ENCODE peak calls at places on chromosomes 1 and 21, in nine cellular contexts. O, A, W, G, I, V, Z, N and Q are unnamed samples. For H3K4me1, the result is how much of the 10 kb centered on the place peaks cover.

GRCh38 chr1:20689645-20690056 is 28.2 kb downstream of the KIF17 start:
- DNase-seq in O (no peak), A (no peak), W (no peak), G (no peak), I (no peak), V (no peak), Z (no peak), N (no peak), Q (no peak)

GRCh38 chr1:219365435-219365834 is 191.8 kb downstream of the LYPLAL1 start:
- DNase-seq in O (no peak), A (no peak), W (no peak), G (no peak), I (no peak), V (no peak), Z (no peak), N (no peak), Q (no peak)

GRCh38 chr1:60679524-60679923 is 402.8 kb upstream of the NFIA start:
- DNase-seq in O (no peak), A (no peak), W (no peak), G (no peak), I (no peak), V (no peak), Z (no peak), N (no peak), Q (no peak)

GRCh38 chr21:45950740-45951515 is 30.6 kb upstream of the COL6A1 start:
- DNase-seq in O (peak), A (peak), W (peak), G (no peak), I (peak), V (no peak), Z (peak), N (peak), Q (peak)

GRCh38 chr1:51516639-51517158 is 2.4 kb downstream of the EPS15 start:
- DNase-seq in O (no peak), A (no peak), W (no peak), G (no peak), I (no peak), V (no peak), Z (no peak), N (peak), Q (no peak)

GRCh38 chr1:169318845-169319244 is 48.8 kb downstream of the NME7 start:
- DNase-seq in O (no peak), A (no peak), W (no peak), G (no peak), I (no peak), V (no peak), Z (no peak), N (no peak), Q (no peak)

GRCh38 chr21:15894596-15894995 is 164.8 kb downstream of the USP25 start:
- DNase-seq in O (no peak), A (no peak), W (peak), G (no peak), I (no peak), V (no peak), Z (no peak), N (peak), Q (no peak)

GRCh38 chr1:119940697-119941096 is 44.4 kb upstream of the ADAM30 start:
- DNase-seq in O (no peak), A (no peak), W (no peak), G (no peak), I (no peak), V (no peak), Z (no peak), N (no peak), Q (no peak)

GRCh38 chr1:18010945-18011344 is 96.7 kb upstream of the IGSF21 start:
- DNase-seq in O (no peak), A (no peak), W (no peak), G (no peak), I (no peak), V (no peak), Z (no peak), N (peak), Q (no peak)

GRCh38 chr1:31625561-31626272 is 8.2 kb downstream of the HCRTR1 start:
- DNase-seq in O (no peak), A (no peak), W (no peak), G (no peak), I (no peak), V (no peak), Z (no peak), N (peak), Q (no peak)

GRCh38 chr1:112383759-112384370 is 12.1 kb upstream of the CTTNBP2NL start:
- DNase-seq in O (no peak), A (no peak), W (no peak), G (no peak), I (no peak), V (no peak), Z (no peak), N (no peak), Q (no peak)

GRCh38 chr1:211939876-211940468 is 95.4 kb downstream of the INTS7 start:
- DNase-seq in O (no peak), A (no peak), W (no peak), G (no peak), I (no peak), V (no peak), Z (no peak), N (no peak), Q (no peak)

GRCh38 chr1:167548059-167548932 is 5.3 kb downstream of the CREG1 start:
- DNase-seq in O (no peak), A (no peak), W (no peak), G (no peak), I (no peak), V (no peak), Z (no peak), N (peak), Q (no peak)

GRCh38 chr1:110214454-110215404 is 4.6 kb downstream of the KCNC4 start:
- DNase-seq in O (no peak), A (no peak), W (peak), G (no peak), I (no peak), V (no peak), Z (no peak), N (peak), Q (no peak)

GRCh38 chr1:203127672-203128611 is at the start of gene ADORA1:
- DNase-seq in O (peak), A (peak), W (peak), G (peak), I (peak), V (peak), Z (peak), N (peak), Q (peak)

GRCh38 chr21:17455028-17455353 is 57.9 kb upstream of the CXADR start:
- DNase-seq in O (no peak), A (no peak), W (no peak), G (no peak), I (no peak), V (no peak), Z (no peak), N (no peak), Q (no peak)

GRCh38 chr1:235297579-235297978 is 30.4 kb downstream of the ARID4B start:
- DNase-seq in O (no peak), A (no peak), W (no peak), G (no peak), I (no peak), V (no peak), Z (no peak), N (peak), Q (no peak)

GRCh38 chr1:94093996-94094395 is 27.0 kb downstream of the ABCA4 start:
- DNase-seq in O (no peak), A (no peak), W (no peak), G (no peak), I (no peak), V (no peak), Z (no peak), N (peak), Q (no peak)

GRCh38 chr21:32371913-32372314 is 20.9 kb downstream of the URB1 start:
- DNase-seq in O (no peak), A (peak), W (peak), G (no peak), I (no peak), V (no peak), Z (no peak), N (peak), Q (peak)

GRCh38 chr1:155966135-155966534 is 12.2 kb downstream of the ARHGEF2 start:
- DNase-seq in O (no peak), A (no peak), W (no peak), G (no peak), I (no peak), V (no peak), Z (no peak), N (no peak), Q (no peak)
- TF ChIP-seq CTCF in O (peak), A (no peak), W (no peak), G (peak), I (peak), V (no peak), Z (peak), N (peak), Q (no peak)

GRCh38 chr1:97691325-97691724 is 229.5 kb downstream of the DPYD start:
- DNase-seq in O (no peak), A (no peak), W (no peak), G (no peak), I (no peak), V (no peak), Z (no peak), N (no peak), Q (no peak)
- H3K4me1 ChIP-seq in O (under half), A (under half), W (under half), G (under half), I (under half), V (under half), Z (under half), N (under half), Q (under half)

DNA sequence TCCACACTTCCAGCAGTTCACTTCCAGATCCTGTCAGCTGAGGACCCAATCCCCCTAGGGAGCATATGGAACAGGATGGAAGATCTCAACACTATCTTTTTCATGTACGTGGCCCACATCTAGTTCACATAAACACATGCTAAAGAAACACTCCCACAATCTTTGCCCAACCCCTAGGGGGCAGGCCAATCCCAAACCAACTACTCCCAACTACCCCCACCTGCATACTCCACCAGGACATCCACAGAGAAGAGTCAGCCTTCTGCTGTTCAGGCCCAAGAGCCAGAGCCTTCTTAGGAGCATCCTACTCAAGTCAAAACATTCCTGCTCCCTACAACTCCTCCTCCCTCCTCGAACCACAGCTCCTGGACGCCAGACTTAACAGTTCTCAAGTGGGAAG is 5.6 kb upstream of the SLC5A9 start:
- DNase-seq in O (no peak), A (no peak), W (no peak), G (no peak), I (no peak), V (no peak), Z (no peak), N (no peak), Q (no peak)
- TF ChIP-seq CTCF in O (no peak), A (no peak), W (peak), G (no peak), I (no peak), V (peak), Z (no peak), N (no peak), Q (no peak)

DNA sequence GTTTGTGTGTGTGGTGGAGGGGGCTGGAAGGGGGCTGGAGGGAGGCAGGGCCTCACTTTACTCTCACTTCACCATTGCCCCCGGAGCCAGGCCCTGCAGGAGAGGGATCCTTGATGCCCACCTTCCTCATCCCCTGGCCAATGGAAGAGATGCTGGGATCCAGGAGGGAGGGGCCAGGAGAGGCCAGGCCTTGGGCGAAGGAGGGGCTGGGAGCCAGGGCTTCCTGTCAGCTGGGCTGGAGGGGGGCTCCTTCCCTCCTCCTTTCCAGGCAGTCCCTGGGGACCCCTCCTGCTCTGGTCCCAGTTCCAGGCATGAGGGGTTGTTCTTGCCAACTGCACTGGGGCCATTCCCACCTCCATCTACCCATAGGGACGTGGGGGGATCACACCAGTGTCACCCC is 5.7 kb downstream of the AHDC1 start:
- DNase-seq in O (peak), A (peak), W (no peak), G (no peak), I (peak), V (no peak), Z (peak), N (peak), Q (no peak)
- H3K4me1 ChIP-seq in O (half or more), A (half or more), W (under half), G (under half), I (half or more), V (under half), Z (half or more), N (half or more), Q (half or more)

DNA sequence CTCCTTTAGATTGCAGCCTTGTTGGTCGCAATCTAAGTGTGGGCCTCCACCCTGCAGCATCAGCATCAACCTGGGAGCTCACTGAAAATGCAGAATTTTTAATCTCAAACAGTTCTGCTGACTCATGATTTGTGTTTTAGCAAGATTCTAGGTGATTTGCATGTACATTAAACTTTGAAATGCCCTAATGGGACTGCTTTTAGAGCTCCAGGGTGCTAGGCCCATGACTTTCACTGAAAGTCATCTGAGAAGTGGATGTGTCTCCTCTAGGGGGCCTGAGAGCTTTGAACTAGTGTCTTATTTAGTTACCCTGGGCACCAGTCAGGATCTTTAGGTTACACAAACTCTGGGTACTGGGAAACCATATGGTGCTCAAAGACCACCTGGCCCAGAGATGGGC is 9.0 kb downstream of the TRIM67 start:
- DNase-seq in O (no peak), A (no peak), W (no peak), G (no peak), I (no peak), V (no peak), Z (no peak), N (no peak), Q (no peak)
- TF ChIP-seq CTCF in O (no peak), A (no peak), W (peak), G (peak), I (no peak), V (no peak), Z (no peak), N (peak), Q (no peak)

GRCh38 chr1:154863702-154864174 is 6.3 kb downstream of the KCNN3 start:
- DNase-seq in O (no peak), A (no peak), W (peak), G (no peak), I (peak), V (no peak), Z (no peak), N (peak), Q (no peak)
- H3K4me1 ChIP-seq in O (half or more), A (under half), W (under half), G (under half), I (half or more), V (under half), Z (under half), N (under half), Q (under half)